ENCODE peak calls at places on chromosome 1, in five cellular contexts. A, N, X, U and M are unnamed samples.

GRCh38 chr1:174274452-174274851 is 115.1 kb downstream of the RABGAP1L start:
- DNase-seq in A (no peak), N (no peak), X (no peak), U (no peak), M (no peak)

GRCh38 chr1:204341380-204341779 is 18.3 kb downstream of the PLEKHA6 start:
- DNase-seq in A (no peak), N (no peak), X (no peak), U (no peak), M (no peak)

GRCh38 chr1:225882699-225883615 is 777 bp upstream of the TMEM63A start:
- DNase-seq in A (no peak), N (peak), X (no peak), U (no peak), M (no peak)

GRCh38 chr1:247578946-247579460 is 9.2 kb upstream of the OR2G2 start:
- DNase-seq in A (no peak), N (no peak), X (no peak), U (no peak), M (no peak)

GRCh38 chr1:175208773-175209492 is 16.4 kb upstream of the KIAA0040 start:
- DNase-seq in A (no peak), N (peak), X (no peak), U (no peak), M (no peak)

GRCh38 chr1:53637726-53638640 is 101.0 kb downstream of the GLIS1 start:
- DNase-seq in A (no peak), N (no peak), X (no peak), U (peak), M (peak)

GRCh38 chr1:222241410-222241809 is 306.5 kb downstream of the HHIPL2 start:
- DNase-seq in A (no peak), N (no peak), X (no peak), U (no peak), M (no peak)

GRCh38 chr1:171460018-171460585 is 25.2 kb upstream of the PRRC2C start:
- DNase-seq in A (no peak), N (no peak), X (no peak), U (no peak), M (no peak)

GRCh38 chr1:112704511-112704907 is 2.4 kb downstream of the RHOC start:
- DNase-seq in A (no peak), N (no peak), X (peak), U (no peak), M (peak)

GRCh38 chr1:27372022-27372807 is 2.4 kb downstream of the FCN3 start:
- DNase-seq in A (no peak), N (no peak), X (no peak), U (no peak), M (no peak)

GRCh38 chr1:187092104-187092503 is 263.4 kb downstream of the PLA2G4A start:
- DNase-seq in A (no peak), N (no peak), X (no peak), U (no peak), M (no peak)

GRCh38 chr1:202081992-202082391 is 40.7 kb upstream of the GPR37L1 start:
- DNase-seq in A (no peak), N (no peak), X (no peak), U (no peak), M (no peak)

DNA sequence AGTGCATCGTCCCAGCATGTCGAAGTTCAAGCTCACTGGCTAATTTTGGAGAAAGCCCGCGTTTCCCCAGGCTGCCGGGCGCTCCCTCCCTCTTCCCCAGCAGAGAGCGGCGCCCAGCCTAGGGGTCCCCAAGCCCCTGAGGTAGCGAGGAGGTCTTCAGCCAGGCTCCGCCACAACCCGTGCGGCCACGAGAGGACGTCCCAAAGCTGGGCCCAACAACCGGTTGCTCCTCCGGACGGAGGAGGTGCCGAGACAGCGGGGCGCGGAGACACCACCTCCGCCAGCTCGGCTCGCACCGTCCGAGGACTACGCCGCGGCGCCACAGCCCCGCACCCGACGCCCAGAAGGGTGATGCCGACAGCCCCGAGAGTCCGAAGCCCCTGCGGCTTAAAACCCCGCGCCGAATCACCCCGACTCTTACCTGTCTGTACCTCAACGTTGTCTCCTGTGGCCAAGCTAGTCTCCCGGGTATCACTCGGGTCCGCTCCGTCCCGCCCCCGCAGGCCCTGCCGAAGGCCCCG is at the start of gene DENND2C:
- DNase-seq in A (no peak), N (no peak), X (no peak), U (no peak), M (peak)
- TF ChIP-seq CTCF in A (peak), N (no peak), X (no peak), U (no peak), M (no peak)

DNA sequence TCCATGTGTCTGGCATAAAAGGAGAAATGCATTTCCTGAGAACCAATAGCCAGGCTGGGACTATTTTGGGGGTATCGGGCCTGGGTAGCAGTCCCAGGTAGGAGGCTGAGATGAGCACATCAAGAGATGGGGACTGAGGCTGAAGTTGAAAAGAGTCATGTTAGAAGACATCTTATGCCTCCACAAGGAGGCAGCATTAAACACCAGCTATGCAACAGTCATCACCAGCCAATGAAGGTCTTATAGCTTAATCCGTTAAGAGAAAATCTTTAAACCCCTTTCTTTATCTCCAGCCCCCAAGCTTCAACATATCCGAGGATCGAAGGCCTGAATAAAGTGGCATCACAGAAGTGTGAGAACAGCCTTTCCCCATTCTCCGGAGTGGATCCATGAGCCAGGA is 640.7 kb upstream of the PTBP2 start:
- DNase-seq in A (no peak), N (no peak), X (no peak), U (no peak), M (no peak)
- TF ChIP-seq CTCF in A (no peak), N (no peak), X (no peak), U (no peak), M (no peak)

GRCh38 chr1:224799083-224799482 is 130.4 kb upstream of the DNAH14 start:
- DNase-seq in A (no peak), N (no peak), X (no peak), U (no peak), M (no peak)
- TF ChIP-seq CTCF in A (no peak), N (no peak), X (no peak), U (no peak), M (no peak)

GRCh38 chr1:169271094-169271493 is 96.5 kb downstream of the NME7 start:
- DNase-seq in A (no peak), N (no peak), X (no peak), U (no peak), M (no peak)
- TF ChIP-seq CTCF in A (no peak), N (no peak), X (no peak), U (no peak), M (no peak)

DNA sequence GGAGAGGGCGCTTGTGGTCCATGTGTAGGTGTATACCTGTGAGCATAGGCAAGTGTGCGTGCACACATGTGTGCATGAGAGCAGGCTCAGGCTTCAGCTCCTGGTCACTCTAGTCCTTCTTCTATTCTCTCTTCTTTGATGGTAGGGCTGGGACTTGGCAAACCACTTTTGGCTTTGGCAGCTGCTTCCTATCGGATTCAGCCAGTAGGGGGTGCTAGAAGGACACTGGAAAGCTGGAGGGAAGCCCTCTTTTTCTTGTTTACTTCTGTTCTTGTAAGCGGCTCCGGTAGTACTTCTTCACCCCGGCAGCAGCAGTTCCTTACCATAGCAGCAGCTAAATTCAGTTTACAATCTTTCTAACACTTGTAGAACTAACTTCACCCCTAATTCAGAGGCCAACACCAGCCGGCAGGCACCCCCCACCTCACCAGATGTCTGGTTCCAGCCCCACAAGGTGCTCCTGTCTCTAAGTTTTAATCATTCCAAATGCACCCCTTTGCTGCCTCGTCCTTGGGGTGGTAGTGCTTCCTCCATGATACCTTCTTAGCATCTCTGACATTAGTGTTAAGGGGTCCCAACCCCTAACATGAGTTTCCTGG is 25.1 kb downstream of the NENF start:
- DNase-seq in A (peak), N (peak), X (no peak), U (no peak), M (no peak)
- TF ChIP-seq CTCF in A (peak), N (no peak), X (peak), U (peak), M (peak)

DNA sequence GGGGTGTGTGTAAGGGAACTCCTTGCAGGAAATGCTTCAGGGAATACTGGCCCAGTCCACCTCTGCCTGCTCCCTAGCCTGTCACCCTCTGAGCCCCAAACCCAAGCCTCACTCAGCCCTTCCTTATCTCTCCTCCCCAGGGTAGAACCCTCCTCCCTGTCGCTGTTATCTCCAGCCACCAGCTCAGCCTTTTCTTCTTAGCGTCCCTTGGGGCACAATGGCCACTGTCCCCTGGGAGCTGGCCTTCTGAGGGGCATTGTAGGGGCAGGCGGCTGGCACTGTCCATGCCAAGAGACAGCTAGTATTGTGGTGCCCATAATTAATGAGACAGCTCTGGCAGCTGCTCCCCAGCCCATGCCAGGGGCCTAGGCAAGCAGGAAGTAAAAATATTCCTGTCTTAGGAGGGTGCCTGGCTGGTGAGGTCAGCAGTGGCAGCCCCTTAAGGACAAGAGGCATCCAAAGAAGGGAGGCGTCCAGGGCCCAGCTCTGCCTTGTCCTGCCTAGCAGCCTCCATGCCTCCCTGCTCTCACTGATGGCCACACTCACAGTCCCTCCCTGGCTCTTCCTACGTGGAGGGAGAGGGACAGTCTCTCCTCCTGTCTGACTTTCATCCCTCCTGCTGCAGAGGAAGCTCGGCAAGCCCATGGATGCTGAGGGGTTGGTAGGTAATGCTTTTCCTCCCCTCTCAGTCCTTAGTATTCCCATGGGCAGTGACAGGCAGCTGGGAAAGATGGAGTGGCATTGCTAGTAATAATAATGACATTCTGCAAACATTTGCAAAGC is 37.5 kb downstream of the KCNQ4 start:
- DNase-seq in A (no peak), N (no peak), X (peak), U (no peak), M (no peak)
- TF ChIP-seq CTCF in A (no peak), N (no peak), X (no peak), U (no peak), M (no peak)

GRCh38 chr1:160705176-160705745 is 6.4 kb downstream of the CD48 start:
- DNase-seq in A (no peak), N (no peak), X (no peak), U (no peak), M (no peak)
- TF ChIP-seq CTCF in A (no peak), N (no peak), X (no peak), U (no peak), M (no peak)